ENCODE peak calls at places on chromosomes 4 and X, in nine cellular contexts. O is uterus; U is stomach; W is CD4-positive, alpha-beta memory T cell; M is mammary epithelial cell; V is suprapubic skin; S is fibroblast of lung; J is K562; R is aorta. P is an unnamed sample. For H3K9me3, the result is how much of the 10 kb centered on the place peaks cover.

GRCh38 chr4:189355590-189355989 is 585.1 kb upstream of the FRG1 start:
- DNase-seq in O (no peak), U (no peak), W (no peak), M (no peak), V (no peak), S (no peak), J (no peak), R (no peak), P (no peak)

GRCh38 chrX:19875051-19875432 is 12.4 kb downstream of the SH3KBP1 start:
- DNase-seq in O (no peak), U (no peak), W (no peak), M (no peak), V (no peak), S (no peak), J (no peak), R (no peak), P (no peak)

GRCh38 chrX:86012188-86012587 is 35.2 kb downstream of the CHM start:
- DNase-seq in O (no peak), U (no peak), W (no peak), M (no peak), V (no peak), S (no peak), J (no peak), R (no peak), P (no peak)

GRCh38 chr4:15078682-15079642 is 76.7 kb downstream of the CPEB2 start:
- DNase-seq in O (no peak), U (no peak), W (no peak), M (peak), V (no peak), S (peak), J (no peak), R (no peak), P (no peak)

GRCh38 chr4:85029453-85029852 is 63.0 kb upstream of the WDFY3 start:
- DNase-seq in O (no peak), U (no peak), W (no peak), M (no peak), V (no peak), S (peak), J (no peak), R (no peak), P (no peak)

GRCh38 chrX:146906166-146906565 is 91.6 kb upstream of the CXorf51A start:
- DNase-seq in O (no peak), U (no peak), W (no peak), M (no peak), V (no peak), S (no peak), J (no peak), R (peak), P (no peak)

GRCh38 chr4:132065940-132066495 is 1083.1 kb upstream of the PCDH10 start:
- DNase-seq in O (no peak), U (no peak), W (no peak), M (peak), V (no peak), S (peak), J (no peak), R (no peak), P (no peak)

GRCh38 chr4:88706574-88706973 is 8.9 kb upstream of the NAP1L5 start:
- DNase-seq in O (peak), U (no peak), W (no peak), M (peak), V (no peak), S (peak), J (no peak), R (no peak), P (no peak)

GRCh38 chr4:22500831-22501714 is 14.8 kb downstream of the ADGRA3 start:
- DNase-seq in O (no peak), U (no peak), W (no peak), M (peak), V (no peak), S (no peak), J (no peak), R (no peak), P (no peak)

GRCh38 chr4:112167790-112168189 is 22.5 kb downstream of the FAM241A start:
- DNase-seq in O (no peak), U (no peak), W (peak), M (peak), V (no peak), S (no peak), J (no peak), R (no peak), P (no peak)

GRCh38 chr4:173151496-173151895 is 17.1 kb upstream of the GALNT7 start:
- DNase-seq in O (no peak), U (no peak), W (no peak), M (no peak), V (no peak), S (no peak), J (no peak), R (no peak), P (no peak)

GRCh38 chrX:67601771-67602170 is 58.0 kb downstream of the AR start:
- DNase-seq in O (no peak), U (no peak), W (no peak), M (no peak), V (no peak), S (no peak), J (no peak), R (no peak), P (no peak)

GRCh38 chr4:52244103-52244772 is 193.1 kb downstream of the SPATA18 start:
- DNase-seq in O (no peak), U (no peak), W (no peak), M (no peak), V (no peak), S (no peak), J (no peak), R (no peak), P (no peak)

GRCh38 chrX:71859637-71860036 is 51.0 kb upstream of the NHSL2 start:
- DNase-seq in O (no peak), U (no peak), W (peak), M (peak), V (no peak), S (peak), J (peak), R (no peak), P (no peak)

GRCh38 chrX:40299028-40299479 is 201.3 kb upstream of the BCOR start:
- DNase-seq in O (peak), U (no peak), W (no peak), M (no peak), V (peak), S (peak), J (no peak), R (no peak), P (no peak)

GRCh38 chrX:132412208-132412607 is 76.6 kb downstream of the MBNL3 start:
- DNase-seq in O (no peak), U (no peak), W (no peak), M (no peak), V (no peak), S (no peak), J (no peak), R (no peak), P (no peak)

GRCh38 chr4:74640111-74640903 is 154.0 kb downstream of the BTC start:
- DNase-seq in O (no peak), U (no peak), W (no peak), M (no peak), V (no peak), S (peak), J (no peak), R (no peak), P (no peak)

GRCh38 chrX:115112411-115112810 is 76.8 kb upstream of the RBMXL3 start:
- DNase-seq in O (no peak), U (no peak), W (no peak), M (no peak), V (no peak), S (no peak), J (no peak), R (no peak), P (no peak)

GRCh38 chr4:156169011-156169410 is 215.3 kb upstream of the CTSO start:
- DNase-seq in O (peak), U (no peak), W (no peak), M (peak), V (no peak), S (peak), J (no peak), R (no peak), P (no peak)

GRCh38 chr4:106766519-106766918 is 269.6 kb downstream of the DKK2 start:
- DNase-seq in O (no peak), U (no peak), W (no peak), M (no peak), V (no peak), S (no peak), J (no peak), R (no peak), P (no peak)

GRCh38 chrX:41384041-41384705 is 50.2 kb downstream of the DDX3X start:
- DNase-seq in O (peak), U (peak), W (peak), M (peak), V (peak), S (peak), J (peak), R (peak), P (peak)

GRCh38 chr4:151555151-151555945 is 146.4 kb downstream of the FHIP1A start:
- DNase-seq in O (no peak), U (no peak), W (no peak), M (peak), V (no peak), S (no peak), J (no peak), R (no peak), P (no peak)

GRCh38 chr4:151563194-151563593 is 154.2 kb downstream of the FHIP1A start:
- DNase-seq in O (no peak), U (peak), W (no peak), M (peak), V (no peak), S (no peak), J (no peak), R (no peak), P (no peak)

GRCh38 chr4:151559595-151559994 is 150.6 kb downstream of the FHIP1A start:
- DNase-seq in O (no peak), U (no peak), W (no peak), M (no peak), V (no peak), S (no peak), J (no peak), R (no peak), P (no peak)

GRCh38 chr4:151561551-151562256 is 152.7 kb downstream of the FHIP1A start:
- DNase-seq in O (no peak), U (no peak), W (no peak), M (no peak), V (no peak), S (peak), J (no peak), R (no peak), P (no peak)

GRCh38 chr4:151558496-151559113 is 149.6 kb downstream of the FHIP1A start:
- DNase-seq in O (no peak), U (no peak), W (no peak), M (no peak), V (no peak), S (no peak), J (no peak), R (no peak), P (no peak)
- H3K9me3 ChIP-seq in O (under half), U (under half), W (under half), M (under half), V (under half), S (under half), J (under half), R (under half), P (under half)

GRCh38 chr4:8061145-8061544 is 97.5 kb downstream of the ABLIM2 start:
- DNase-seq in O (no peak), U (no peak), W (no peak), M (no peak), V (no peak), S (no peak), J (no peak), R (no peak), P (no peak)

GRCh38 chr4:8061573-8061972 is 97.0 kb downstream of the ABLIM2 start:
- DNase-seq in O (no peak), U (no peak), W (no peak), M (no peak), V (no peak), S (no peak), J (no peak), R (no peak), P (no peak)

GRCh38 chr4:8058031-8058479 is 100.6 kb downstream of the ABLIM2 start:
- DNase-seq in O (no peak), U (no peak), W (no peak), M (no peak), V (no peak), S (no peak), J (no peak), R (no peak), P (no peak)

GRCh38 chr4:8063974-8064563 is 94.5 kb downstream of the ABLIM2 start:
- DNase-seq in O (no peak), U (no peak), W (no peak), M (no peak), V (no peak), S (no peak), J (no peak), R (no peak), P (no peak)

DNA sequence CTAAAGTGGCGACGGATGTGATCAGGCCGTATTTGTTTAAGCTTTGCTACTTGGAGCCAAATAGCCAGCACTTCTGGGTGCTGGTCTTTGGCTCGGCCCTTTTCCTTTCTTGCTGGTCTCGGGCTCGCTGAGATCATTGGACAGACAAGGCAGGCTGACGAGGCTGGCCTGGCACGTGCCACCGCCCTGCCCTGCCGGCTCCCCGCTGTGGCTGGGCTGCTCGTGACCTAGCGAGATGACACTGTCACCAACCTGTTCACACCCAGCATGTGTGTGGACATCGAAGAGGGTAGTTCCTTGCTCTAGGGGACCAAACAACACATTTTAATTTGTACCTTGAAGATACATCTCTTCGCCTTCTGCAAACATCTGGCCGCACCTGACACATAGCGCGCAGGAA is 98.0 kb downstream of the ABLIM2 start:
- DNase-seq in O (no peak), U (no peak), W (no peak), M (no peak), V (no peak), S (no peak), J (no peak), R (no peak), P (no peak)
- H3K9me3 ChIP-seq in O (under half), U (under half), W (under half), M (under half), V (under half), S (under half), J (under half), R (under half), P (under half)

GRCh38 chr4:177237291-177237690 is 72.4 kb upstream of the NEIL3 start:
- DNase-seq in O (no peak), U (no peak), W (no peak), M (no peak), V (no peak), S (no peak), J (no peak), R (no peak), P (no peak)

GRCh38 chr4:177239475-177239874 is 70.2 kb upstream of the NEIL3 start:
- DNase-seq in O (no peak), U (no peak), W (no peak), M (no peak), V (no peak), S (peak), J (no peak), R (no peak), P (no peak)

GRCh38 chr4:177239878-177240277 is 69.8 kb upstream of the NEIL3 start:
- DNase-seq in O (no peak), U (no peak), W (no peak), M (no peak), V (no peak), S (peak), J (no peak), R (no peak), P (no peak)

GRCh38 chr4:177246636-177247584 is 62.8 kb upstream of the NEIL3 start:
- DNase-seq in O (no peak), U (no peak), W (no peak), M (no peak), V (no peak), S (peak), J (no peak), R (no peak), P (no peak)

DNA sequence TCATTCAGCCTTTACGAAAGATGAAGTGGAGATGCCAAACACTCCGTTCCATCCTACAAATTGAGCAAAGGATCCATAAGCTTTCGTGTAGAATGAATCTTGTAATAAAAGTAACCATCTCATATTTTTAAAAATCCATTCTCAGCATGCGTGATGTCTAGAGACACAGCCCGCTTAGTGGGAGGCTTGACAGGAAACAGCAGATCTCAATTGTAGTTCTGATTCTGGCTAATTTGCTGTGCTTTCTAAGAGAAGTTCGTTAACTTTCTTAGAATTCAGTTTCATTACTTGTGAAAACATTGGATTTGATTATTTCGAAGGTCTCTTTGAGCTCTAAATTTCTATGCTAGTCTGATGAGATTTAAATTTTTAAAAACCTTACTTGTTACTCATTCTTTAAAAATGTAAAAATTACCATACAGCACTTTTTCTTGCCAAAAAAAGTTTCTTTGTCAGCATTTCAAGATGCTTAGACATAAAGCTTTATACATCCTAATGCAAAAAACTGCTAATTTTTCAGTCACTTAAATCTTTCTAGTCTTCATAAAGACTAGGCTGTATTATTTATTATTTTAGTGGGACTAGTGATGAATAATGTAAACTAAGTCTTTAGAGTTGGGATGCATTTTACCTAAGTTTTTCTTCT is 66.9 kb upstream of the NEIL3 start:
- DNase-seq in O (no peak), U (no peak), W (no peak), M (no peak), V (no peak), S (peak), J (no peak), R (no peak), P (no peak)
- H3K9me3 ChIP-seq in O (under half), U (under half), W (under half), M (under half), V (under half), S (under half), J (under half), R (under half), P (under half)

DNA sequence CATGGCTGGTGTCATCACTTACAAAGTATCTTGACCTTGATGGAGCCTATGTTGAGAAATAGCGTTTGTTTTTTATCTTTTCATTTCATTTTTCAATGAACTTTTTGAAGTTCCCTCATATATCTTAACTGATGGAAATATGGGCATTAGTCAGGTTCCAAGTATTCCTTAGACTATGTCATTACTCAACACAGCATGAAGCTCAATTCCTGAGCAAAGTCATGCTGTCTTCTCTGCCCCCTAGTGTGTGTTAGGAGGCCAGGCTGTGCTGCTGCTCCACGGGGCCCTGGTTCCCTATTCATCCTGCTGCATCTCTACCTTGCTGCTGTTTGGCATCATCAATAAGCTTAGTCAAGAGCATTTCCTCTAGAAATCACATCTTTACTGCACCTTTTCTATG is 40.9 kb downstream of the GPR143 start:
- DNase-seq in O (no peak), U (no peak), W (no peak), M (peak), V (no peak), S (no peak), J (no peak), R (no peak), P (no peak)
- H3K9me3 ChIP-seq in O (under half), U (under half), W (under half), M (under half), V (under half), S (under half), J (under half), R (under half), P (under half)

GRCh38 chr4:253936-254756 is 51.1 kb downstream of the ZNF732 start:
- DNase-seq in O (no peak), U (no peak), W (no peak), M (no peak), V (no peak), S (no peak), J (no peak), R (no peak), P (no peak)
- H3K9me3 ChIP-seq in O (half or more), U (half or more), W (under half), M (under half), V (half or more), S (under half), J (under half), R (under half), P (under half)

DNA sequence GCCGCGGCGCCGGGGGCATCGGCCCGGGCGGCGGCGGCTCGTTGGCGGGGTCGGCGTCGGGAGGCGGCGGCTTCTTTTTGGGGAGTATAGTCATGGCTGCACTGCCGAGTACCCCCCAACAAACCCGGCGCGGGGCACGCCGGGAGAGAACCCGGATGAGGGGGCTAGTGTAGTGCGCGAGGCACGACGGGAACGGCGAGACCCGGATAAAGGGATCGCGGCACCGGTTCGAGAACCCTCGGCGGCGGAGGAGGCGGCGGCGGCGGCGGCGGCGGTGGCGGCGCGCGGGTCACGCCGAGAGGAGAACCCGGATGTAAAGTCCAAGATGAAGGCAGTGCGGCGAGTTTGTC is at the start of gene OTUD5:
- DNase-seq in O (no peak), U (no peak), W (no peak), M (no peak), V (peak), S (no peak), J (no peak), R (peak), P (peak)
- H3K9me3 ChIP-seq in O (under half), U (under half), W (under half), M (under half), V (under half), S (under half), J (under half), R (under half), P (under half)

GRCh38 chr4:18512718-18513117 is 491.2 kb upstream of the LCORL start:
- DNase-seq in O (no peak), U (no peak), W (no peak), M (no peak), V (no peak), S (no peak), J (no peak), R (no peak), P (no peak)
- H3K9me3 ChIP-seq in O (under half), U (under half), W (under half), M (under half), V (under half), S (under half), J (under half), R (under half), P (under half)

P was measured in T-helper 17 cell.